ENCODE peak calls at places on chromosomes 1 and 21, in eight cellular contexts. P, H, S, R, X, Y, C and L are unnamed samples.

GRCh38 chr21:45511007-45511406 is 31.2 kb downstream of the SLC19A1 start:
- DNase-seq in P (no peak), H (no peak), S (no peak), R (no peak), X (no peak), Y (peak), C (no peak), L (no peak)

GRCh38 chr1:169044296-169044695 is 62.2 kb upstream of the ATP1B1 start:
- DNase-seq in P (no peak), H (peak), S (no peak), R (no peak), X (no peak), Y (no peak), C (no peak), L (no peak)

GRCh38 chr1:10539411-10540043 is 64.8 kb downstream of the PEX14 start:
- DNase-seq in P (peak), H (no peak), S (no peak), R (peak), X (no peak), Y (no peak), C (no peak), L (peak)

GRCh38 chr21:38538353-38538752 is 40.1 kb upstream of the ERG start:
- DNase-seq in P (no peak), H (no peak), S (no peak), R (no peak), X (no peak), Y (no peak), C (peak), L (no peak)

GRCh38 chr1:158810311-158810710 is 20.8 kb upstream of the MNDA start:
- DNase-seq in P (no peak), H (no peak), S (no peak), R (no peak), X (no peak), Y (no peak), C (no peak), L (no peak)

GRCh38 chr1:230144765-230145504 is 77.9 kb downstream of the GALNT2 start:
- DNase-seq in P (no peak), H (no peak), S (no peak), R (no peak), X (no peak), Y (no peak), C (no peak), L (no peak)

GRCh38 chr1:84960371-84960770 is 36.5 kb downstream of the MCOLN2 start:
- DNase-seq in P (peak), H (no peak), S (no peak), R (peak), X (no peak), Y (no peak), C (no peak), L (peak)

GRCh38 chr1:201608635-201609395 is 69.9 kb downstream of the NAV1 start:
- DNase-seq in P (no peak), H (no peak), S (no peak), R (peak), X (no peak), Y (peak), C (no peak), L (no peak)

GRCh38 chr1:84078108-84078823 is 65.8 kb upstream of the PRKACB start:
- DNase-seq in P (peak), H (no peak), S (no peak), R (peak), X (peak), Y (no peak), C (peak), L (peak)

GRCh38 chr1:244833734-244834595 is 1.5 kb upstream of the COX20 start:
- DNase-seq in P (peak), H (no peak), S (peak), R (peak), X (peak), Y (peak), C (peak), L (peak)

GRCh38 chr1:8354038-8354437 is 36.1 kb downstream of the SLC45A1 start:
- DNase-seq in P (no peak), H (no peak), S (no peak), R (no peak), X (no peak), Y (no peak), C (no peak), L (no peak)

GRCh38 chr1:30008998-30009657 is 714.3 kb downstream of the MATN1 start:
- DNase-seq in P (no peak), H (no peak), S (peak), R (peak), X (no peak), Y (no peak), C (no peak), L (no peak)

GRCh38 chr1:110425196-110425595 is 17.7 kb upstream of the LAMTOR5 start:
- DNase-seq in P (no peak), H (no peak), S (no peak), R (no peak), X (no peak), Y (no peak), C (no peak), L (no peak)

GRCh38 chr1:229514578-229515275 is 6.6 kb upstream of the NUP133 start:
- DNase-seq in P (peak), H (peak), S (peak), R (peak), X (peak), Y (peak), C (peak), L (peak)

GRCh38 chr1:221907531-221907930 is 165.6 kb upstream of the DUSP10 start:
- DNase-seq in P (peak), H (no peak), S (no peak), R (peak), X (no peak), Y (no peak), C (no peak), L (no peak)

GRCh38 chr1:39250460-39251240 is 46.2 kb downstream of the MACF1 start:
- DNase-seq in P (peak), H (no peak), S (no peak), R (peak), X (no peak), Y (no peak), C (no peak), L (peak)

GRCh38 chr1:54052470-54052933 is 502 bp downstream of the TMEM59 start:
- DNase-seq in P (no peak), H (no peak), S (peak), R (peak), X (peak), Y (no peak), C (peak), L (peak)

GRCh38 chr1:30763654-30764248 is 6.2 kb upstream of the LAPTM5 start:
- DNase-seq in P (no peak), H (no peak), S (no peak), R (peak), X (peak), Y (no peak), C (no peak), L (peak)

GRCh38 chr1:5364591-5364990 is 627.6 kb downstream of the NPHP4 start:
- DNase-seq in P (no peak), H (no peak), S (no peak), R (no peak), X (no peak), Y (no peak), C (no peak), L (no peak)

GRCh38 chr1:110559157-110559556 is 40.2 kb upstream of the KCNA10 start:
- DNase-seq in P (no peak), H (no peak), S (no peak), R (no peak), X (no peak), Y (no peak), C (no peak), L (no peak)

GRCh38 chr1:53982034-53982761 is 35.8 kb downstream of the LDLRAD1 start:
- DNase-seq in P (peak), H (no peak), S (peak), R (peak), X (no peak), Y (peak), C (peak), L (peak)

GRCh38 chr21:43318841-43319781 is 107.8 kb downstream of the SIK1 start:
- DNase-seq in P (peak), H (no peak), S (peak), R (peak), X (peak), Y (peak), C (no peak), L (peak)

GRCh38 chr1:18217398-18218043 is 109.9 kb downstream of the IGSF21 start:
- DNase-seq in P (peak), H (peak), S (peak), R (no peak), X (no peak), Y (no peak), C (peak), L (no peak)

GRCh38 chr1:6011161-6011945 is 19.1 kb upstream of the NPHP4 start:
- DNase-seq in P (no peak), H (no peak), S (no peak), R (no peak), X (no peak), Y (no peak), C (no peak), L (no peak)

GRCh38 chr1:6491480-6491962 is at the start of gene PLEKHG5:
- DNase-seq in P (peak), H (no peak), S (no peak), R (peak), X (no peak), Y (no peak), C (no peak), L (peak)

GRCh38 chr1:178278135-178278534 is 184.2 kb downstream of the RASAL2 start:
- DNase-seq in P (no peak), H (no peak), S (no peak), R (peak), X (no peak), Y (no peak), C (no peak), L (no peak)

GRCh38 chr21:37045139-37045538 is 27.7 kb downstream of the PIGP start:
- DNase-seq in P (no peak), H (no peak), S (no peak), R (no peak), X (no peak), Y (no peak), C (no peak), L (no peak)

GRCh38 chr1:67970088-67970487 is 80.3 kb downstream of the DIRAS3 start:
- DNase-seq in P (peak), H (no peak), S (no peak), R (peak), X (no peak), Y (no peak), C (no peak), L (peak)

GRCh38 chr1:59146651-59147358 is 150.1 kb upstream of the FGGY start:
- DNase-seq in P (peak), H (no peak), S (peak), R (peak), X (no peak), Y (peak), C (peak), L (peak)

GRCh38 chr1:228668553-228669400 is 66.5 kb upstream of the RHOU start:
- DNase-seq in P (peak), H (no peak), S (no peak), R (peak), X (no peak), Y (peak), C (no peak), L (no peak)

GRCh38 chr1:43554444-43554992 is 23.8 kb downstream of the PTPRF start:
- DNase-seq in P (peak), H (no peak), S (no peak), R (peak), X (no peak), Y (no peak), C (no peak), L (peak)

GRCh38 chr1:39508857-39509305 is 17.4 kb downstream of the BMP8A start:
- DNase-seq in P (peak), H (no peak), S (no peak), R (peak), X (no peak), Y (no peak), C (no peak), L (peak)

GRCh38 chr1:99993468-99993845 is 23.7 kb downstream of the SLC35A3 start:
- DNase-seq in P (no peak), H (no peak), S (no peak), R (no peak), X (no peak), Y (no peak), C (no peak), L (no peak)
- H3K4me3 ChIP-seq in P (no peak), H (no peak), S (no peak), R (no peak), X (no peak), Y (no peak), C (no peak), L (no peak)

GRCh38 chr1:224707849-224708725 is 92.0 kb downstream of the CNIH3 start:
- DNase-seq in P (peak), H (no peak), S (no peak), R (peak), X (peak), Y (no peak), C (no peak), L (peak)
- TF ChIP-seq CTCF in P (no peak), H (no peak), S (no peak), R (no peak), X (no peak), Y (no peak), C (no peak), L (no peak)

GRCh38 chr1:234970731-234971476 is 157.7 kb downstream of the TOMM20 start:
- DNase-seq in P (peak), H (no peak), S (peak), R (peak), X (peak), Y (peak), C (peak), L (peak)

GRCh38 chr1:234969630-234970370 is 158.8 kb downstream of the TOMM20 start:
- DNase-seq in P (peak), H (no peak), S (no peak), R (peak), X (peak), Y (peak), C (peak), L (peak)

GRCh38 chr1:234969011-234969441 is 159.6 kb downstream of the TOMM20 start:
- DNase-seq in P (no peak), H (no peak), S (no peak), R (no peak), X (peak), Y (no peak), C (no peak), L (no peak)

GRCh38 chr1:234971586-234972297 is 156.9 kb downstream of the TOMM20 start:
- DNase-seq in P (no peak), H (no peak), S (no peak), R (no peak), X (no peak), Y (no peak), C (peak), L (no peak)

GRCh38 chr1:234970371-234970730 is 158.3 kb downstream of the TOMM20 start:
- DNase-seq in P (peak), H (no peak), S (no peak), R (peak), X (no peak), Y (no peak), C (no peak), L (peak)
- H3K4me3 ChIP-seq in P (no peak), H (no peak), S (peak), R (peak), X (no peak), Y (peak), C (no peak), L (no peak)

GRCh38 chr1:190376067-190376466 is 101.6 kb downstream of the BRINP3 start:
- DNase-seq in P (no peak), H (no peak), S (no peak), R (no peak), X (no peak), Y (no peak), C (no peak), L (peak)

GRCh38 chr1:190377294-190377693 is 100.4 kb downstream of the BRINP3 start:
- DNase-seq in P (no peak), H (no peak), S (no peak), R (no peak), X (no peak), Y (no peak), C (no peak), L (no peak)

DNA sequence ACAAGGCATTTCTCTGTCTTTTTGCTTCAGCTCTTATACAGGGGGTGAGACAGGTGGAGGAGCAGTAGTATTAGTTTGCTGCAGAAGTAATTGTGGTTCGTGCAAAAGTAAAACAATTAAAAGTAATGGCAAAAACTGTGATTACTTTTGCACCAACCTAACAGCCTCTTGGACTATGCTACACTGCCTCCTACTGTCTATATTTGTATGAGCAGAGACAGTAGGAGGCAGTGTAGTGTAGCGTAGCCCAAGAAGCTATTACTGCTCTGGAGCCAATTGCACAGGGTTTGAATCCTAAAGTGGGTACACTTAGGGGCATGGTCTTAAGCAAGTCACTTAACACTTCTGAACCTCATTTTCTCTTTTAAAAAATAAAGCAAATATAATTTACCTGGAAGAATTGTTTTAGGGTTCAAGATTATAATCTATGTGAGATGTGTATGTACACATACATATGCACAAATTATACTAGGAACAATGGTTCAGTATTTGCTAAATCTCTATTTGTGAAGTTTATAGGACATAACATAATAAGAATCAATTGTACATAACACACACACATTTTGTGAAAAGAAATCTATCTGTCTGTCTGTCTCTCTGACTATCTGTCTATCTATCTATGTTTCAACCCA is 103.8 kb downstream of the BRINP3 start:
- DNase-seq in P (peak), H (peak), S (no peak), R (peak), X (no peak), Y (no peak), C (no peak), L (peak)
- TF ChIP-seq CTCF in P (peak), H (peak), S (peak), R (peak), X (peak), Y (no peak), C (peak), L (peak)

DNA sequence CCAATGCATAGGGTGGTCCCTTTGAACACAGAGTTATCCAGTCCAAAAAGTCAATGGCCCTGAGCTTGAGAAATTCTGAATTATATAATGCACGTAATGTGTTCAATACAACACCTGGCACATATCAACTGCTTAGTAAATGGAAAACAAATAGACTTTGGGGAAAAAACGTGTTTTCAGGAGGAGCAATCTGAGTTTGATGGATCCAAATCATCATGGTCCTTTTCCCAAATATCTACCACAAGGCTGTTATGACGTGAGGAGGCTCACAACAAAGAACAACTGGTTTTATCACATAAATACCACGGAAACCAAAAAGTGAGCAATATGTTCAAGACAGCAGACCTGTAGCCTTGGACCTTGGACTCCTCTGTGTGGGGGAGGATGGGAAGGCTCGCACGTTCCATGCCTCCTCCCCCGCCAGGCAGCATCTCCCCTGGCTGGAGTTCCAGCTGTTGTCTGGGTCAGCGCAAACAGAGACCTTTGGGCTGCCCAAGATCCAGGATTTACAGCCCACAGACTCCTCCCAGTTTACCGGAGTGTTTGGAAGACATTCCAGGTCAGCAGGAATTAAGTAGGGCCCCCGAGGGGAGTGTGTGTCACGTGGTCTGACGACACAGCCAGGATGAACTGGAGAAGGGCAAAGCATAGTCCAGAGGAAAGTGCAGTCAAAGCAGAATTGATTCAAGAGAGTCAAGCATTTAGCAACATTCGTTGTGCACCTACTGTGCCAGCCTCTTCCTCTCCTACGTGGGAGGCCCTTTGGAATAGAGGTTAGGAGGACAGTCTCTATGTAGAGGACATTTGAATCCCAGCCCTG is 32.2 kb upstream of the MED18 start:
- DNase-seq in P (peak), H (no peak), S (peak), R (peak), X (no peak), Y (no peak), C (peak), L (peak)
- H3K4me3 ChIP-seq in P (peak), H (no peak), S (no peak), R (no peak), X (no peak), Y (no peak), C (no peak), L (no peak)

GRCh38 chr1:65445837-65446236 is 25.4 kb downstream of the LEPR start:
- DNase-seq in P (no peak), H (no peak), S (no peak), R (no peak), X (no peak), Y (no peak), C (no peak), L (no peak)

GRCh38 chr1:65444128-65444527 is 23.7 kb downstream of the LEPR start:
- DNase-seq in P (no peak), H (no peak), S (no peak), R (no peak), X (no peak), Y (no peak), C (no peak), L (no peak)

DNA sequence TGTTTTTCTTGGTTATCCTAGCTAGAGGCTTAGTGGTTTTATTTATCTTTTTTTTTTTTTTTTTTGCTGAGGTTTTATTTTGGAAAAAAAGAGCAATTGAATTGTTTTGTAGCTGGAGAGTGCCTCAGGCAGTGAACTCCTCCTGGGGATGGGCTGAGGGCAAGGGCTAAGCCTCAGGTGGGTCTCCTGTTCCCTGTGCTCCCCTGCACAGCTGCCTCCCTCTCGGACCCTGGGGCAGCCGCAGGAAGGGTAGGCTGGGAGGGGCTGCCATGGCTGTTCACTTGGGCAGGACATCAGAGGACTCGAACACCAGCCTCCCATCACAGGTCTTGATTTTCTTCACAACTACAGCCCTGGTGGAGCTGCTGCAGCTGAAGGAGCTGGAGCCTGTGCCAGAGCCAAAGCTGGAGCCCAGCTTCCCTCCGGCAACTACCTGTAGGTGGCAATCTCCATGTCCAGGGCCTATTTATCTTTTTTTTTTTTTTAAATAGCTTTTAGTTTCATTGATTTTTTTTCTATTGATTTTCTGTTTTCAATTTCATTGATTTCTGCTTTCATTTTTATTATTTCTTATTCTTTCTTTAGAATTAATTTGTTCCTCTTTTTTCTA is 28.9 kb downstream of the LEPR start:
- DNase-seq in P (no peak), H (no peak), S (no peak), R (no peak), X (no peak), Y (no peak), C (no peak), L (no peak)
- TF ChIP-seq CTCF in P (no peak), H (no peak), S (no peak), R (no peak), X (no peak), Y (no peak), C (no peak), L (peak)

GRCh38 chr1:17010601-17011438 is 908 bp downstream of the ATP13A2 start:
- DNase-seq in P (peak), H (no peak), S (peak), R (peak), X (no peak), Y (peak), C (peak), L (no peak)
- H3K4me3 ChIP-seq in P (peak), H (peak), S (peak), R (peak), X (peak), Y (peak), C (peak), L (peak)

GRCh38 chr1:155307247-155307740 is 1.4 kb upstream of the FDPS start:
- DNase-seq in P (peak), H (no peak), S (no peak), R (peak), X (no peak), Y (no peak), C (no peak), L (peak)

GRCh38 chr1:155305881-155306391 is 2.7 kb upstream of the FDPS start:
- DNase-seq in P (no peak), H (no peak), S (no peak), R (peak), X (no peak), Y (no peak), C (no peak), L (no peak)

GRCh38 chr1:155313266-155313665 is 4.6 kb downstream of the FDPS start:
- DNase-seq in P (no peak), H (no peak), S (no peak), R (no peak), X (no peak), Y (no peak), C (no peak), L (no peak)

GRCh38 chr1:155308493-155309422 is at the start of gene FDPS:
- DNase-seq in P (peak), H (peak), S (peak), R (peak), X (peak), Y (peak), C (peak), L (peak)

GRCh38 chr1:155309423-155310021 is 856 bp downstream of the FDPS start:
- DNase-seq in P (peak), H (no peak), S (peak), R (no peak), X (no peak), Y (no peak), C (peak), L (peak)
- TF ChIP-seq CTCF in P (no peak), H (peak), S (no peak), R (no peak), X (no peak), Y (no peak), C (no peak), L (no peak)